ENCODE peak calls at places on chromosomes 1 and 21, in six cellular contexts. J, T, W, A, B and K are unnamed samples.

GRCh38 chr1:67937010-67937409 is 103.7 kb upstream of the GNG12 start:
- DNase-seq in B (no peak), W (no peak), A (no peak), J (no peak), T (no peak), K (no peak)

GRCh38 chr1:162365284-162366041 is 11.2 kb downstream of the SPATA46 start:
- DNase-seq in W (no peak), B (no peak), A (no peak), T (no peak), J (no peak), K (no peak)

GRCh38 chr1:226977973-226978344 is 37.9 kb downstream of the COQ8A start:
- DNase-seq in J (no peak), W (no peak), T (peak), A (no peak), B (no peak), K (no peak)

GRCh38 chr1:198849108-198849507 is 210.3 kb downstream of the PTPRC start:
- DNase-seq in J (no peak), B (no peak), T (no peak), A (no peak), W (no peak), K (no peak)

GRCh38 chr1:1891349-1892078 is 627 bp upstream of the GNB1 start:
- DNase-seq in A (peak), W (peak), J (peak), T (peak), B (peak), K (peak)

GRCh38 chr1:172322219-172323061 is 98.0 kb upstream of the C1orf105 start:
- DNase-seq in T (no peak), B (no peak), A (no peak), J (peak), W (no peak), K (peak)

GRCh38 chr21:29299906-29300546 is 1.3 kb downstream of the BACH1 start:
- DNase-seq in A (peak), W (peak), T (no peak), B (peak), J (peak), K (peak)

GRCh38 chr1:216905781-216906180 is 182.6 kb upstream of the ESRRG start:
- DNase-seq in B (no peak), W (no peak), J (no peak), T (no peak), A (no peak), K (no peak)

GRCh38 chr1:59124166-59124565 is 172.7 kb upstream of the FGGY start:
- DNase-seq in T (no peak), A (no peak), J (peak), W (no peak), B (no peak), K (no peak)

GRCh38 chr1:172286629-172287076 is 133.8 kb upstream of the C1orf105 start:
- DNase-seq in W (no peak), J (peak), A (no peak), T (no peak), B (no peak), K (peak)

GRCh38 chr1:93681095-93681548 is 515 bp downstream of the BCAR3 start:
- DNase-seq in T (peak), W (no peak), B (no peak), J (no peak), A (no peak), K (peak)

GRCh38 chr21:16563795-16564194 is 834.0 kb downstream of the USP25 start:
- DNase-seq in J (no peak), B (no peak), T (peak), A (no peak), W (no peak), K (no peak)

GRCh38 chr1:6239950-6240768 is 3.8 kb upstream of the HES3 start:
- DNase-seq in W (no peak), A (no peak), B (no peak), J (no peak), T (no peak), K (no peak)

GRCh38 chr1:71307451-71307850 is 226.6 kb upstream of the ZRANB2 start:
- DNase-seq in B (no peak), T (no peak), A (no peak), W (no peak), J (no peak), K (no peak)

GRCh38 chr1:54153548-54154439 is 994 bp upstream of the CDCP2 start:
- DNase-seq in A (peak), B (no peak), J (peak), T (no peak), W (no peak), K (peak)

GRCh38 chr1:181476581-181476980 is 6.7 kb upstream of the CACNA1E start:
- DNase-seq in A (no peak), W (no peak), J (no peak), T (no peak), B (no peak), K (no peak)

GRCh38 chr1:112794654-112795239 is 79.6 kb upstream of the PPM1J start:
- DNase-seq in A (no peak), B (no peak), W (no peak), J (no peak), T (no peak), K (no peak)

GRCh38 chr1:88698140-88698539 is 14.1 kb downstream of the PKN2 start:
- DNase-seq in W (no peak), B (no peak), T (no peak), J (no peak), A (no peak), K (no peak)

GRCh38 chr1:22142315-22143064 is 407 bp downstream of the WNT4 start:
- DNase-seq in A (peak), B (no peak), T (peak), J (no peak), W (no peak), K (peak)

GRCh38 chr1:235199441-235199840 is 38.4 kb upstream of the RBM34 start:
- DNase-seq in W (no peak), J (no peak), B (no peak), T (no peak), A (no peak), K (no peak)

GRCh38 chr1:29120367-29120766 is 3.3 kb downstream of the TMEM200B start:
- DNase-seq in A (no peak), B (no peak), T (no peak), J (no peak), W (no peak), K (no peak)

GRCh38 chr1:29121516-29121937 is 2.2 kb downstream of the TMEM200B start:
- DNase-seq in T (peak), W (no peak), A (no peak), B (no peak), J (no peak), K (no peak)

GRCh38 chr1:29121951-29122661 is 1.6 kb downstream of the TMEM200B start:
- DNase-seq in J (no peak), A (no peak), T (peak), B (no peak), W (no peak), K (peak)

GRCh38 chr1:29119365-29119929 is 4.3 kb downstream of the TMEM200B start:
- DNase-seq in W (no peak), J (no peak), T (no peak), B (no peak), A (no peak), K (no peak)

DNA sequence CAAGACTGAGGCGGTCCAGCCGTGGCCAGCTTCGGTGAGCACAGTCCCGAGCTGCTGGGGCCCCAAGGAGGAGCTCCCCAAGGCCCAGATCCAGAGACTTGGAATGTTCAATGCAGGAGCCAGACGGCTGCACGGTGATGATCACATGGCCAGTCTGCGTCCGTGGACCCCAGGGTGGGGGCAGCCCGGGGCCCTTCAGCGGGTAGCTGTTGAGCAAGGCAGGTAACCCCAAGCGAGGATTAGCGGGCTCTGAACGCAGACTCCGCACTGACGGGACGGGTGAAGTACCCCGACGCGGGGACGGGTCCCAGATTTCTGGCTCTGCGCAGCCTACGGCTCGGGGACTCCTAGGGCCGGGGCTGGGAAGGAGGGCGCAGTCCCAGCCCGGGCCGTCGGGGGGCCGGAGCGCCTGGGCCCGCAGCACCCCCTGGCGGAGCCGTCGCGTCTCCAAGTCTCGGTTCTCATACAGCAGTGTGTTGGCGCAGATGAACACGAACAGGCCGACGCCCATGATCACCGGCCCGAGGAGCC is 2.7 kb downstream of the TMEM200B start:
- DNase-seq in J (no peak), T (peak), B (peak), W (peak), A (no peak), K (peak)
- TF ChIP-seq CTCF in J (no peak), T (peak), B (peak), W (peak), A (peak), K (peak)

DNA sequence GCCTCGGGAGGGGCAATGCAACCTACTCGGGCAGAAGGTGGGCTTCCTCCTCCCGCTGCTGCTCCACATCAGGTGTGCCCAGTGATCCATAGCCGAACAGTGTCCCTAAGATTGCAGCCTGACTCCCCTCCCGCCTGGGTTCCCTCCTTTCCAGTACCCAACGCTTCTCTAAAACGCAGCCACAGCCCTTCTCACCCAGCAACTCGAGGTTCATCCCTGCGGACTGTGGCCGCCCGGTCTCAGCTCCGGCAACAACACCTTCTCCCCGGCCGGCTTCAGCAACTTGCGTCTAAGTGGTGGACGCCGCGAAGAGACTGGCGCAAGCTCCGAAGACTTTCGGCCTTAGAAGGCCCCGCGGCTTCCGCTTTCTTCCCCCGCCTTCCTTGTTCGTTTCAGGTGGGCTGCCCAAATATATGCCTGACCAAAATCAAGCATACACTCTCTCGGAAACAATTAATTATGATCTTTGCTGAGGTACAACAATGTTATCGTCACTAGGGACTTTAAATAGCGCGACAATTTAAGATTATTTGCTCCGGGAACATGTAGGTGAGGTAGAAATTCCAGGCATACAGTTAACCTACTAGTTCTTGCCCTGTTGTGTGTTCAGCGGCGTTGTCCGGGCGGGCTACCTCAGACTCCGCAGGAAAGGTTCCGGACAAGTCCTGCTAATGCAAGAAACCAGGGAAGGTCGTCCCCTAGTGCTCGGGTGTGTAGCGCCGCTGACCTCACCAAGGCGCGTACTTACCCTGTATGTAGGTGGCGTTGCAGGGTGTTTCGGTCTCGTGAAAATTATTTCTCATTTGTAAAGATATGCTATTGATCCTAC is at the start of gene RBBP5:
- DNase-seq in W (peak), B (peak), T (peak), J (peak), A (peak), K (peak)
- TF ChIP-seq CTCF in W (peak), B (peak), T (peak), J (peak), A (peak), K (peak)

DNA sequence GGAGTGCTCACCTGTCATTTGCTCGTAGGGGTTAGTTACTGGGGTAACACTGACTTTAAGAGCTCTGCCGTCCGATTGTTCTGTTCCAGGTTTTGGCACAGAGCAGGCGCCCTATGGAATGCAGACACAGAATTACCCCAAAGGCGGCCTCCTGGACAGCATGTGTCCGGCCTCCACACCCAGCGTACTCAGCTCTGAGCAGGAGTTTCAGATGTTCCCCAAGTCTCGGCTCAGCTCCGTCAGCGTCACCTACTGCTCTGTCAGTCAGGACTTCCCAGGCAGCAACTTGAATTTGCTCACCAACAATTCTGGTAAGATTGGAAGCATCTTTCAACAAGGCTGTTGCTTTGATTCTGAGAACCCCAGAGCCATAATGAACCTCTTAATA is 12.6 kb downstream of the ETS2 start:
- DNase-seq in W (no peak), J (no peak), B (no peak), T (no peak), A (no peak), K (no peak)
- TF ChIP-seq CTCF in W (no peak), J (no peak), B (no peak), T (no peak), A (no peak), K (no peak)

GRCh38 chr1:110707257-110707656 is 32.5 kb upstream of the KCNA3 start:
- DNase-seq in T (no peak), B (no peak), J (no peak), W (no peak), A (no peak), K (no peak)
- TF ChIP-seq CTCF in T (no peak), B (no peak), J (no peak), W (no peak), A (no peak), K (no peak)

GRCh38 chr1:64245495-64245894 is 42.1 kb downstream of the UBE2U start:
- DNase-seq in B (no peak), W (no peak), T (no peak), J (no peak), A (no peak), K (no peak)
- TF ChIP-seq CTCF in B (no peak), W (no peak), T (no peak), J (no peak), A (no peak), K (no peak)

GRCh38 chr1:12039141-12039525 is 19.8 kb downstream of the MIIP start:
- DNase-seq in W (no peak), B (no peak), T (no peak), A (no peak), J (no peak), K (no peak)
- TF ChIP-seq CTCF in W (no peak), B (no peak), T (no peak), A (no peak), J (no peak), K (no peak)

GRCh38 chr1:147496571-147496970 is 44.7 kb upstream of the BCL9 start:
- DNase-seq in W (no peak), T (peak), B (peak), J (no peak), A (no peak), K (peak)
- TF ChIP-seq CTCF in W (no peak), T (no peak), B (peak), J (peak), A (peak), K (peak)

GRCh38 chr1:40622936-40623629 is 42.4 kb downstream of the RIMS3 start:
- DNase-seq in T (no peak), A (no peak), W (no peak), J (no peak), B (no peak), K (no peak)

GRCh38 chr1:40625476-40626382 is 39.8 kb downstream of the RIMS3 start:
- DNase-seq in B (no peak), J (no peak), T (no peak), A (no peak), W (no peak), K (no peak)

GRCh38 chr1:40622051-40622450 is 43.4 kb downstream of the RIMS3 start:
- DNase-seq in A (no peak), T (no peak), W (no peak), J (no peak), B (no peak), K (no peak)

GRCh38 chr1:40626383-40626770 is 39.1 kb downstream of the RIMS3 start:
- DNase-seq in B (no peak), W (no peak), T (no peak), J (no peak), A (no peak), K (no peak)

GRCh38 chr1:40625076-40625475 is 40.4 kb downstream of the RIMS3 start:
- DNase-seq in B (no peak), T (no peak), J (no peak), A (no peak), W (no peak), K (no peak)
- TF ChIP-seq CTCF in B (peak), T (peak), J (no peak), A (peak), W (no peak), K (peak)

DNA sequence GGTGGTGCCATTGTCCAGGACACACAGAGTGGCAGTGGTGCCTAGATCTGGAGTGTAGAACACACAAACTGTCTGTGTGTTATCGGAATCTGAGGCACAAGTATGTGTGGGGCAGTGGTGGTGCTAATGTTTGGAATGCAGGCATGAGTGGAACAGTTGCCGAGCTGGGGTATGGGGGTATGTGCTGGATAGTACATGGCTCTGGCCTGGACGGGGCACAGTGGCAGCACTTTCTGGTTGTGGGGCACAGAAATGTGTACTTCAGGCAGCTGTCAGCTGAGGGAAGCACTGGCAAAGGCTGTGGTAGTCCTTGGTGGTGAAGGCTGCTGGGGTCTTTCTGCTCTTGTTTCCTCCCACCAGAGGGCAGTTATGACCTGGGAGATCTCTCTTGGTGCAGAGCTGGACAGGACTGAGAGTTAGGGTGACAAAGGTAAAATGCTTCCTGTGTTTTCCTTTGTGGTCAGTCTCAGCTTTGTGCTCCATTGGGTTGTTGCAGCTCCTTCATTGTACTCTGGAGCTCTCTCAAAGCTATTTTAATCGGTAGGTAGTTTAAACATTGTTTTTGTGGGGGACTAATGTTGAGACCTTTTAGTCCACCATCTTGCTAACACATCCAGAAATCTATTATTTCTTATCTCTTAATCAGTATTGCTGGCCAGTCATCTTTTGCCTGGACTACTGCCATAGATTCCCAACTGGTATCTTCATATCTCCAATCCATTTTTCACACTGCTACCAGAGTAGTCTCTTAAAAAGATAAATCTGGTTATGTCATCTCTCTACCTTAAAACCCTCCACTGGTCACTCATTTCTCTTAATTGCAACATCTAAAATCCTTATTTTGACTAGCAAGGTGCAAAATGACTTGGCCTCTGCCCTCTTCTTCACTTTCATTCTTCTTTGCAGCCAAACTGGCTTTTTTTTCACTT is 83.9 kb upstream of the NBPF4 start:
- DNase-seq in B (peak), A (no peak), J (no peak), T (no peak), W (no peak), K (no peak)
- TF ChIP-seq CTCF in B (peak), A (no peak), J (no peak), T (no peak), W (no peak), K (no peak)

GRCh38 chr1:91836307-91837056 is 49.5 kb downstream of the TGFBR3 start:
- DNase-seq in B (no peak), T (no peak), J (no peak), A (no peak), W (no peak), K (no peak)
- TF ChIP-seq CTCF in B (no peak), T (no peak), J (no peak), A (no peak), W (no peak), K (no peak)